ENCODE peak calls at places on chromosome 1, in six cellular contexts. O is stimulated activated CD8-positive, alpha-beta memory T cell treated with anti-CD3 and anti-CD28 coated beads, Interleukin-4, amount 100 ng/mL, for 48 hours; U is NCI-H1417 treated with DMSO at 0.1 percent for 48 hours; H is dermis blood vessel endothelial cell; I is lung; C is KG1. T is an unnamed sample.

GRCh38 chr1:23362218-23362713 is 7.4 kb downstream of the ZNF436 start:
- DNase-seq in O (no peak), U (no peak), H (peak), I (no peak), C (no peak), T (no peak)

GRCh38 chr1:30719406-30720270 is 3.7 kb downstream of the MATN1 start:
- DNase-seq in O (no peak), U (no peak), H (peak), I (no peak), C (no peak), T (no peak)

GRCh38 chr1:66575739-66576138 is 41.8 kb downstream of the SGIP1 start:
- DNase-seq in O (no peak), U (no peak), H (no peak), I (no peak), C (no peak), T (no peak)

GRCh38 chr1:117754061-117754969 is 148.5 kb downstream of the TENT5C start:
- DNase-seq in O (peak), U (no peak), H (peak), I (peak), C (peak), T (peak)

GRCh38 chr1:153805929-153806750 is 30.9 kb downstream of the SLC27A3 start:
- DNase-seq in O (no peak), U (no peak), H (no peak), I (no peak), C (no peak), T (no peak)

GRCh38 chr1:94579876-94580294 is 38.3 kb upstream of the F3 start:
- DNase-seq in O (no peak), U (no peak), H (no peak), I (no peak), C (no peak), T (no peak)

GRCh38 chr1:201255470-201256362 is 27.6 kb upstream of the PKP1 start:
- DNase-seq in O (no peak), U (no peak), H (no peak), I (no peak), C (no peak), T (no peak)

GRCh38 chr1:180168786-180169640 is 14.3 kb downstream of the QSOX1 start:
- DNase-seq in O (peak), U (no peak), H (peak), I (peak), C (no peak), T (peak)

GRCh38 chr1:184191181-184191601 is 139.7 kb downstream of the TSEN15 start:
- DNase-seq in O (no peak), U (no peak), H (no peak), I (peak), C (no peak), T (no peak)

GRCh38 chr1:31799196-31799894 is 16.5 kb downstream of the SPOCD1 start:
- DNase-seq in O (no peak), U (no peak), H (no peak), I (no peak), C (no peak), T (no peak)

GRCh38 chr1:248856176-248856575 is 2.7 kb downstream of the ZNF692 start:
- DNase-seq in O (no peak), U (no peak), H (no peak), I (no peak), C (no peak), T (no peak)

GRCh38 chr1:9279172-9279840 is 13.4 kb upstream of the SPSB1 start:
- DNase-seq in O (peak), U (no peak), H (no peak), I (no peak), C (no peak), T (no peak)

GRCh38 chr1:29643281-29643680 is 407.0 kb downstream of the PTPRU start:
- DNase-seq in O (peak), U (no peak), H (no peak), I (peak), C (no peak), T (no peak)

GRCh38 chr1:30313584-30313983 is 409.8 kb downstream of the MATN1 start:
- DNase-seq in O (peak), U (no peak), H (no peak), I (no peak), C (no peak), T (peak)

GRCh38 chr1:81834268-81834667 is 33.5 kb downstream of the ADGRL2 start:
- DNase-seq in O (no peak), U (no peak), H (no peak), I (no peak), C (no peak), T (no peak)

GRCh38 chr1:86394416-86394815 is 1.7 kb downstream of the ODF2L start:
- DNase-seq in O (no peak), U (no peak), H (peak), I (no peak), C (no peak), T (no peak)

GRCh38 chr1:222711319-222712252 is 705 bp downstream of the AIDA start:
- DNase-seq in O (peak), U (no peak), H (peak), I (peak), C (peak), T (peak)

T was measured in stomach.